ENCODE peak calls at places on chromosome 2, in six cellular contexts. H is T-helper 2 cell; N is right cardiac atrium; Z is stimulated activated CD4-positive, alpha-beta T cell treated with anti-CD3 and anti-CD28 coated beads, Interleukin-2, amount 100 ng/mL, for 24 hours; A is iPS-NIHi11; V is AG09319. O is an unnamed sample.

GRCh38 chr2:144429396-144430112 is 90.4 kb downstream of the ZEB2 start:
- DNase-seq in A (no peak), Z (no peak), V (no peak), N (no peak), H (no peak), O (no peak)

GRCh38 chr2:14552286-14552685 is 80.2 kb upstream of the LRATD1 start:
- DNase-seq in Z (no peak), N (no peak), H (no peak), V (no peak), A (no peak), O (no peak)

GRCh38 chr2:197803033-197803444 is 1.4 kb upstream of the PLCL1 start:
- DNase-seq in Z (no peak), A (peak; percentile 36), V (peak; percentile 14), H (no peak), N (no peak), O (peak; percentile 25)

GRCh38 chr2:237315170-237315880 is 98.6 kb downstream of the COL6A3 start:
- DNase-seq in Z (no peak), N (peak; percentile 91), A (peak; percentile 74), V (peak; percentile 94), H (no peak), O (peak; percentile 91)

GRCh38 chr2:130918421-130918820 is 81.7 kb downstream of the ARHGEF4 start:
- DNase-seq in N (no peak), A (peak; percentile 48), V (no peak), Z (no peak), H (no peak), O (no peak)

GRCh38 chr2:46051103-46051502 is 246.1 kb upstream of the EPAS1 start:
- DNase-seq in H (no peak), Z (no peak), V (no peak), A (no peak), N (no peak), O (no peak)

GRCh38 chr2:203890733-203891132 is 23.2 kb downstream of the CTLA4 start:
- DNase-seq in V (no peak), A (no peak), H (no peak), Z (no peak), N (no peak), O (no peak)

GRCh38 chr2:131035826-131036231 is 57.4 kb downstream of the FAM168B start:
- DNase-seq in A (no peak), N (no peak), Z (no peak), H (no peak), V (no peak), O (no peak)

GRCh38 chr2:55357164-55357563 is 62.5 kb downstream of the CCDC88A start:
- DNase-seq in V (no peak), Z (no peak), H (no peak), A (no peak), N (no peak), O (no peak)

GRCh38 chr2:226327830-226328229 is 471.8 kb downstream of the IRS1 start:
- DNase-seq in Z (no peak), V (no peak), H (no peak), N (no peak), A (no peak), O (no peak)